ENCODE peak calls at places on chromosome 14, in eight cellular contexts. V is activated T-cell treated with anti-CD3 and anti-CD28 coated beads, Interleukin-2, amount 50 U/mL, for 4 hours; Y is CD8-positive, alpha-beta T cell; H is A549; I is activated CD8-positive, alpha-beta memory T cell treated with anti-CD3 and anti-CD28 coated beads, Interleukin-2, amount 10 ng/mL, durations not matched to agents 7 days and 5 days; X is omental fat pad; M is PC-3; R is left ventricle myocardium superior. O is an unnamed sample.
A peak's percentile ranks its signal among the peaks of the same experiment; 100 is the strongest.

GRCh38 chr14:65352964-65353530 is 59.5 kb upstream of the FUT8 start:
- ATAC-seq in V (peak; percentile 48), Y (no peak), H (peak; percentile 88), I (peak; percentile 31), X (no peak), M (peak; percentile 47), R (no peak), O (peak; percentile 76)

GRCh38 chr14:37089410-37089809 is 83.0 kb downstream of the SLC25A21 start:
- ATAC-seq in V (no peak), Y (no peak), H (no peak), I (no peak), X (no peak), M (no peak), R (no peak), O (no peak)

GRCh38 chr14:75487155-75487671 is 35.1 kb upstream of the BATF start:
- ATAC-seq in V (peak; percentile 89), Y (peak; percentile 70), H (no peak), I (peak; percentile 84), X (no peak), M (peak; percentile 18), R (no peak), O (peak; percentile 88)

GRCh38 chr14:33534636-33535035 is 416.2 kb downstream of the EGLN3 start:
- ATAC-seq in V (no peak), Y (no peak), H (no peak), I (no peak), X (no peak), M (no peak), R (no peak), O (no peak)

GRCh38 chr14:92986254-92987147 is 63.6 kb downstream of the CHGA start:
- ATAC-seq in V (no peak), Y (no peak), H (peak; percentile 84), I (peak; percentile 6), X (no peak), M (peak; percentile 91), R (peak; percentile 87), O (no peak)

GRCh38 chr14:74492413-74493342 is at the start of gene NPC2:
- ATAC-seq in V (no peak), Y (no peak), H (peak; percentile 37), I (no peak), X (no peak), M (peak; percentile 12), R (no peak), O (peak; percentile 0)

GRCh38 chr14:68397371-68397779 is 395.5 kb downstream of the ZFP36L1 start:
- ATAC-seq in V (no peak), Y (no peak), H (no peak), I (no peak), X (no peak), M (no peak), R (peak; percentile 74), O (no peak)

GRCh38 chr14:75454963-75455546 is 27.2 kb downstream of the JDP2 start:
- ATAC-seq in V (no peak), Y (no peak), H (no peak), I (no peak), X (no peak), M (no peak), R (peak; percentile 25), O (no peak)

GRCh38 chr14:102508410-102508773 is 1.2 kb downstream of the ANKRD9 start:
- ATAC-seq in V (no peak), Y (no peak), H (peak; percentile 51), I (no peak), X (no peak), M (peak; percentile 48), R (peak; percentile 36), O (no peak)

GRCh38 chr14:80567905-80568512 is 356.7 kb upstream of the DIO2 start:
- ATAC-seq in V (peak; percentile 58), Y (no peak), H (no peak), I (no peak), X (no peak), M (peak; percentile 59), R (no peak), O (peak; percentile 63)

GRCh38 chr14:55336161-55336560 is 64.9 kb downstream of the FBXO34 start:
- ATAC-seq in V (no peak), Y (no peak), H (peak; percentile 90), I (peak; percentile 25), X (no peak), M (no peak), R (no peak), O (no peak)

GRCh38 chr14:106185837-106186233 is 659.5 kb downstream of the TMEM121 start:
- ATAC-seq in V (peak; percentile 30), Y (peak; percentile 64), H (peak; percentile 53), I (peak; percentile 78), X (no peak), M (no peak), R (no peak), O (peak; percentile 77)

GRCh38 chr14:28381656-28382055 is 384.9 kb upstream of the FOXG1 start:
- ATAC-seq in V (no peak), Y (no peak), H (no peak), I (no peak), X (no peak), M (peak; percentile 10), R (no peak), O (no peak)

O was measured in activated T-helper 17 cell treated with anti-CD3 and anti-CD28 coated beads, Interleukin-2, amount 50 U/mL, for 72 hours.